ENCODE peak calls at places on chromosomes 12 and 14, in seven cellular contexts. One of them, this sample, is unnamed. For H3K27me3, the result is how much of the 10 kb centered on the place peaks cover.

GRCh38 chr12:64894827-64895475 is 70.5 kb downstream of the TBC1D30 start:
- DNase-seq in left ventricle myocardium inferior: no peak
- DNase-seq in psoas muscle: no peak
- DNase-seq in body of pancreas: no peak
- DNase-seq in ovary: no peak
- DNase-seq in DND-41: no peak
- DNase-seq in heart left ventricle: no peak
- DNase-seq in this sample: no peak

GRCh38 chr14:44833376-44833775 is 128.4 kb downstream of the KLHL28 start:
- DNase-seq in left ventricle myocardium inferior: no peak
- DNase-seq in psoas muscle: no peak
- DNase-seq in body of pancreas: no peak
- DNase-seq in ovary: no peak
- DNase-seq in DND-41: no peak
- DNase-seq in heart left ventricle: no peak
- DNase-seq in this sample: no peak

GRCh38 chr12:6230321-6231110 is 30.3 kb downstream of the CD9 start:
- DNase-seq in left ventricle myocardium inferior: peak
- DNase-seq in psoas muscle: peak
- DNase-seq in body of pancreas: peak
- DNase-seq in ovary: no peak
- DNase-seq in DND-41: peak
- DNase-seq in heart left ventricle: peak
- DNase-seq in this sample: no peak

GRCh38 chr12:125406131-125406530 is 340.9 kb downstream of the AACS start:
- DNase-seq in left ventricle myocardium inferior: no peak
- DNase-seq in psoas muscle: no peak
- DNase-seq in body of pancreas: no peak
- DNase-seq in ovary: no peak
- DNase-seq in DND-41: no peak
- DNase-seq in heart left ventricle: no peak
- DNase-seq in this sample: no peak

GRCh38 chr12:57754411-57755193 is at the start of gene MARCHF9:
- DNase-seq in left ventricle myocardium inferior: peak
- DNase-seq in psoas muscle: no peak
- DNase-seq in body of pancreas: peak
- DNase-seq in ovary: no peak
- DNase-seq in DND-41: peak
- DNase-seq in heart left ventricle: peak
- DNase-seq in this sample: no peak

GRCh38 chr12:68880660-68881325 is 52.2 kb downstream of the CPM start:
- DNase-seq in left ventricle myocardium inferior: no peak
- DNase-seq in psoas muscle: no peak
- DNase-seq in body of pancreas: no peak
- DNase-seq in ovary: no peak
- DNase-seq in DND-41: no peak
- DNase-seq in heart left ventricle: no peak
- DNase-seq in this sample: no peak

GRCh38 chr12:85076688-85077430 is 40.7 kb downstream of the LRRIQ1 start:
- DNase-seq in left ventricle myocardium inferior: no peak
- DNase-seq in psoas muscle: no peak
- DNase-seq in body of pancreas: no peak
- DNase-seq in ovary: no peak
- DNase-seq in DND-41: no peak
- DNase-seq in heart left ventricle: no peak
- DNase-seq in this sample: no peak

GRCh38 chr12:25115677-25116076 is 79.3 kb downstream of the DNAI7 start:
- DNase-seq in left ventricle myocardium inferior: no peak
- DNase-seq in psoas muscle: no peak
- DNase-seq in body of pancreas: no peak
- DNase-seq in ovary: no peak
- DNase-seq in DND-41: no peak
- DNase-seq in heart left ventricle: no peak
- DNase-seq in this sample: no peak

GRCh38 chr14:58701156-58701555 is 63.4 kb downstream of the DACT1 start:
- DNase-seq in left ventricle myocardium inferior: no peak
- DNase-seq in psoas muscle: no peak
- DNase-seq in body of pancreas: no peak
- DNase-seq in ovary: no peak
- DNase-seq in DND-41: no peak
- DNase-seq in heart left ventricle: no peak
- DNase-seq in this sample: no peak

GRCh38 chr12:1279050-1279449 is 288.0 kb downstream of the ERC1 start:
- DNase-seq in left ventricle myocardium inferior: no peak
- DNase-seq in psoas muscle: no peak
- DNase-seq in body of pancreas: no peak
- DNase-seq in ovary: no peak
- DNase-seq in DND-41: no peak
- DNase-seq in heart left ventricle: no peak
- DNase-seq in this sample: no peak
- TF ChIP-seq CTCF in left ventricle myocardium inferior: peak
- TF ChIP-seq CTCF in psoas muscle: peak
- TF ChIP-seq CTCF in body of pancreas: peak
- TF ChIP-seq CTCF in ovary: no peak
- TF ChIP-seq CTCF in DND-41: peak
- TF ChIP-seq CTCF in heart left ventricle: no peak
- TF ChIP-seq CTCF in this sample: no peak

GRCh38 chr12:113473400-113473799 is 1.7 kb upstream of the LHX5 start:
- DNase-seq in left ventricle myocardium inferior: no peak
- DNase-seq in psoas muscle: no peak
- DNase-seq in body of pancreas: no peak
- DNase-seq in ovary: no peak
- DNase-seq in DND-41: no peak
- DNase-seq in heart left ventricle: no peak
- DNase-seq in this sample: no peak
- H3K27me3 ChIP-seq in left ventricle myocardium inferior: half or more
- H3K27me3 ChIP-seq in psoas muscle: half or more
- H3K27me3 ChIP-seq in body of pancreas: under half
- H3K27me3 ChIP-seq in ovary: under half
- H3K27me3 ChIP-seq in DND-41: under half
- H3K27me3 ChIP-seq in heart left ventricle: half or more
- H3K27me3 ChIP-seq in this sample: half or more

GRCh38 chr12:120833849-120834248 is 70.3 kb downstream of the SPPL3 start:
- DNase-seq in left ventricle myocardium inferior: no peak
- DNase-seq in psoas muscle: no peak
- DNase-seq in body of pancreas: no peak
- DNase-seq in ovary: no peak
- DNase-seq in DND-41: no peak
- DNase-seq in heart left ventricle: no peak
- DNase-seq in this sample: no peak
- H3K27ac ChIP-seq in left ventricle myocardium inferior: peak
- H3K27ac ChIP-seq in psoas muscle: peak
- H3K27ac ChIP-seq in body of pancreas: no peak
- H3K27ac ChIP-seq in ovary: no peak
- H3K27ac ChIP-seq in DND-41: peak
- H3K27ac ChIP-seq in heart left ventricle: no peak
- H3K27ac ChIP-seq in this sample: peak

DNA sequence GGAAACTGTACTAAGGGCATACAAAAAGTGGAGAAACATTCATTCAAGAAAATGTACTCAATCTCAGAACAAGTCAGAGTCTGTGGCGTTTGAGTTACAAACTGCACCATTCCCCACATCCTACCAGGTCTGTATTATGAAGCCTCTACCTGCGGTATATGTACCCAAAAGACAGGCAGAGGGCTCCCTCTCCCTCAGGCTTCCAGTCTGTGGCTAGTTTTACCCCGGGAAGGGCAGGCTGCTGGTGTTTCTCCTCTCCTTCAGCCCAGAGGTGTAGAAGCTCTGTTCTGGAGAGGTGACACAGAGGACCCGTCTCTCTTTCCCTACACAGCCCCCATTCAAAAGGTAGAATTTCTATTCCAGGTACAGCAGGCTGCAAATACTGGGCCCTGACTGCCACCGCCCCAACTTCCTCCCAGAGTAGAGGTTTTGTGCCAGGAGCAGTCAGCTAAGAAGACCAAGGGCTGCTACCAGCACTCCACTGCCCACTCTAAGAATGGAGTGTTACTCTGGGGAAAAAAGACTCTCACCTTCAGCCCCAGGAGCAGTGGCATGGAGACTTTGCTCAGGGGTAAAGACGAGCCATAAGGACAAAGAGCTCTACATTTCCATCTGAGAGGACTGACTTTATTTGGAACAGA is 39.4 kb downstream of the PARP11 start:
- DNase-seq in left ventricle myocardium inferior: no peak
- DNase-seq in psoas muscle: no peak
- DNase-seq in body of pancreas: no peak
- DNase-seq in ovary: no peak
- DNase-seq in DND-41: no peak
- DNase-seq in heart left ventricle: no peak
- DNase-seq in this sample: no peak
- TF ChIP-seq CTCF in left ventricle myocardium inferior: no peak
- TF ChIP-seq CTCF in psoas muscle: no peak
- TF ChIP-seq CTCF in body of pancreas: no peak
- TF ChIP-seq CTCF in ovary: no peak
- TF ChIP-seq CTCF in DND-41: no peak
- TF ChIP-seq CTCF in heart left ventricle: no peak
- TF ChIP-seq CTCF in this sample: no peak

GRCh38 chr14:21149641-21150367 is 6.1 kb downstream of the OR5AU1 start:
- DNase-seq in left ventricle myocardium inferior: no peak
- DNase-seq in psoas muscle: no peak
- DNase-seq in body of pancreas: no peak
- DNase-seq in ovary: no peak
- DNase-seq in DND-41: no peak
- DNase-seq in heart left ventricle: no peak
- DNase-seq in this sample: no peak
- H3K27me3 ChIP-seq in left ventricle myocardium inferior: under half
- H3K27me3 ChIP-seq in psoas muscle: under half
- H3K27me3 ChIP-seq in body of pancreas: under half
- H3K27me3 ChIP-seq in ovary: under half
- H3K27me3 ChIP-seq in DND-41: under half
- H3K27me3 ChIP-seq in heart left ventricle: under half
- H3K27me3 ChIP-seq in this sample: under half

GRCh38 chr12:52146822-52147366 is 44.9 kb downstream of the KRT80 start:
- DNase-seq in left ventricle myocardium inferior: no peak
- DNase-seq in psoas muscle: no peak
- DNase-seq in body of pancreas: no peak
- DNase-seq in ovary: no peak
- DNase-seq in DND-41: no peak
- DNase-seq in heart left ventricle: no peak
- DNase-seq in this sample: no peak
- H3K27ac ChIP-seq in left ventricle myocardium inferior: peak
- H3K27ac ChIP-seq in psoas muscle: peak
- H3K27ac ChIP-seq in body of pancreas: peak
- H3K27ac ChIP-seq in ovary: no peak
- H3K27ac ChIP-seq in DND-41: no peak
- H3K27ac ChIP-seq in heart left ventricle: peak
- H3K27ac ChIP-seq in this sample: peak

GRCh38 chr14:65214741-65215140 is 112.4 kb upstream of the MAX start:
- DNase-seq in left ventricle myocardium inferior: no peak
- DNase-seq in psoas muscle: no peak
- DNase-seq in body of pancreas: peak
- DNase-seq in ovary: no peak
- DNase-seq in DND-41: no peak
- DNase-seq in heart left ventricle: no peak
- DNase-seq in this sample: no peak
- TF ChIP-seq CTCF in left ventricle myocardium inferior: no peak
- TF ChIP-seq CTCF in psoas muscle: no peak
- TF ChIP-seq CTCF in body of pancreas: no peak
- TF ChIP-seq CTCF in ovary: no peak
- TF ChIP-seq CTCF in DND-41: no peak
- TF ChIP-seq CTCF in heart left ventricle: no peak
- TF ChIP-seq CTCF in this sample: no peak

GRCh38 chr12:3336606-3337311 is 154.2 kb upstream of the PRMT8 start:
- DNase-seq in left ventricle myocardium inferior: no peak
- DNase-seq in psoas muscle: no peak
- DNase-seq in body of pancreas: peak
- DNase-seq in ovary: no peak
- DNase-seq in DND-41: no peak
- DNase-seq in heart left ventricle: peak
- DNase-seq in this sample: no peak
- H3K27me3 ChIP-seq in left ventricle myocardium inferior: under half
- H3K27me3 ChIP-seq in psoas muscle: under half
- H3K27me3 ChIP-seq in body of pancreas: under half
- H3K27me3 ChIP-seq in ovary: under half
- H3K27me3 ChIP-seq in DND-41: under half
- H3K27me3 ChIP-seq in heart left ventricle: under half
- H3K27me3 ChIP-seq in this sample: under half

GRCh38 chr12:47360771-47361388 is 281.1 kb upstream of the AMIGO2 start:
- DNase-seq in left ventricle myocardium inferior: no peak
- DNase-seq in psoas muscle: no peak
- DNase-seq in body of pancreas: no peak
- DNase-seq in ovary: no peak
- DNase-seq in DND-41: peak
- DNase-seq in heart left ventricle: no peak
- DNase-seq in this sample: no peak

GRCh38 chr12:47364251-47364650 is 284.5 kb upstream of the AMIGO2 start:
- DNase-seq in left ventricle myocardium inferior: no peak
- DNase-seq in psoas muscle: no peak
- DNase-seq in body of pancreas: no peak
- DNase-seq in ovary: no peak
- DNase-seq in DND-41: no peak
- DNase-seq in heart left ventricle: no peak
- DNase-seq in this sample: no peak

GRCh38 chr12:47366203-47366978 is 286.6 kb upstream of the AMIGO2 start:
- DNase-seq in left ventricle myocardium inferior: no peak
- DNase-seq in psoas muscle: no peak
- DNase-seq in body of pancreas: no peak
- DNase-seq in ovary: no peak
- DNase-seq in DND-41: no peak
- DNase-seq in heart left ventricle: no peak
- DNase-seq in this sample: no peak

GRCh38 chr12:47361389-47362031 is 281.8 kb upstream of the AMIGO2 start:
- DNase-seq in left ventricle myocardium inferior: no peak
- DNase-seq in psoas muscle: no peak
- DNase-seq in body of pancreas: no peak
- DNase-seq in ovary: peak
- DNase-seq in DND-41: peak
- DNase-seq in heart left ventricle: peak
- DNase-seq in this sample: no peak

DNA sequence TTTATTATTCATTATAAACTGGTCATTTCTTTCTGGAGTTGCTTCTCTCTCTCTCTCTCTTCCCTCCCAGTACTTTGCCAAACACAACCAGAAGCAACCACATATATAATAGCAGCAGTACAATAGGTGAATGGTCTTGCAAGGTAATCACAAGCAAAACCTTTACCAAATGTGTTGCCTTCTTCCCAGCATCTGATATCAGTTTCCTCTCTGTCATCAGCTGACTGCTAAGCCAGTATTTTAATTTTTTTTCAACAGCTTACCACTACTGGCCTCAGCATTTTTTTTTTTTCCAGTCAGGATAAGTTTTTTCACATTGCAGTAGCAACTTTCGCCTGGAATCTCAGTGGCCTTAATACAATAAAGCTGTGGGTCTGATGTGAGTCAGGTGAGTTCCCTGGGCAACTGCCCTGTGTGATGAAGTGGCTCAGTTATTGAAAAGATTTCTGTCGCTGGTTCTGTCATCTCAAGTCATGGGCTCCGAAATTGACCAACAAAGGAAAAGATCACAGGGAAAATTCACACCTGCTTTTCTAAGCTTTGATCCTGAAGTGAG is 282.4 kb upstream of the AMIGO2 start:
- DNase-seq in left ventricle myocardium inferior: no peak
- DNase-seq in psoas muscle: no peak
- DNase-seq in body of pancreas: no peak
- DNase-seq in ovary: no peak
- DNase-seq in DND-41: no peak
- DNase-seq in heart left ventricle: no peak
- DNase-seq in this sample: no peak
- H3K27ac ChIP-seq in left ventricle myocardium inferior: peak
- H3K27ac ChIP-seq in psoas muscle: no peak
- H3K27ac ChIP-seq in body of pancreas: no peak
- H3K27ac ChIP-seq in ovary: no peak
- H3K27ac ChIP-seq in DND-41: peak
- H3K27ac ChIP-seq in heart left ventricle: peak
- H3K27ac ChIP-seq in this sample: no peak

This sample was measured in right atrium auricular region.